ENCODE peak calls at places on chromosomes 2 and 18, in four cellular contexts. O is pancreas; M is CD8-positive, alpha-beta T cell; D is IMR-90. S is an unnamed sample.

GRCh38 chr2:171598713-171599319 is 76.5 kb downstream of the CYBRD1 start:
- DNase-seq in M (peak; percentile 52), D (peak; percentile 77), O (peak; percentile 44), S (peak; percentile 63)

GRCh38 chr2:67782443-67782842 is 280.4 kb downstream of the C1D start:
- DNase-seq in O (no peak), M (no peak), D (peak; percentile 45), S (peak; percentile 1)

GRCh38 chr18:13517369-13517768 is 209.0 kb downstream of the FAM210A start:
- DNase-seq in M (no peak), D (no peak), O (no peak), S (no peak)

GRCh38 chr2:185381631-185382030 is 357.0 kb upstream of the FSIP2 start:
- DNase-seq in M (no peak), D (no peak), O (no peak), S (no peak)

GRCh38 chr2:192049362-192049761 is 145.4 kb downstream of the TMEFF2 start:
- DNase-seq in M (no peak), O (no peak), D (no peak), S (no peak)

GRCh38 chr2:30691948-30692828 is 115.1 kb downstream of the CAPN13 start:
- DNase-seq in O (no peak), D (peak; percentile 37), M (peak; percentile 42), S (no peak)

GRCh38 chr2:113050921-113051895 is 1.5 kb downstream of the IL36B start:
- DNase-seq in O (no peak), D (no peak), M (no peak), S (no peak)

GRCh38 chr18:53702480-53702879 is 522.0 kb downstream of the MBD2 start:
- DNase-seq in M (no peak), D (no peak), O (no peak), S (no peak)

GRCh38 chr2:38394903-38395341 is 17.8 kb upstream of the ATL2 start:
- DNase-seq in M (no peak), O (no peak), D (no peak), S (no peak)

GRCh38 chr18:10461989-10462388 is 7.6 kb downstream of the APCDD1 start:
- DNase-seq in D (no peak), O (no peak), M (no peak), S (no peak)

GRCh38 chr2:180240774-180241173 is 233.7 kb upstream of the CWC22 start:
- DNase-seq in M (no peak), D (peak; percentile 22), O (no peak), S (no peak)

GRCh38 chr2:9408641-9409151 is 14.6 kb downstream of the ITGB1BP1 start:
- DNase-seq in D (no peak), O (no peak), M (peak; percentile 19), S (no peak)

GRCh38 chr2:182038579-182038978 is 52.9 kb downstream of the PPP1R1C start:
- DNase-seq in D (peak; percentile 80), O (no peak), M (no peak), S (no peak)

GRCh38 chr2:186702499-186702898 is 8.6 kb downstream of the FAM171B start:
- DNase-seq in M (no peak), D (no peak), O (no peak), S (no peak)

GRCh38 chr2:70939847-70940580 is 4.3 kb downstream of the ATP6V1B1 start:
- DNase-seq in M (no peak), O (no peak), D (no peak), S (no peak)

GRCh38 chr2:207847807-207848544 is 78.3 kb upstream of the FZD5 start:
- DNase-seq in O (peak; percentile 72), M (no peak), D (peak; percentile 32), S (no peak)

GRCh38 chr2:198916548-198916947 is 541.2 kb downstream of the SATB2 start:
- DNase-seq in D (no peak), M (no peak), O (no peak), S (no peak)

GRCh38 chr2:187580462-187581124 is 26.4 kb upstream of the TFPI start:
- DNase-seq in O (no peak), M (no peak), D (peak; percentile 85), S (no peak)

GRCh38 chr2:238489431-238489830 is 62.7 kb downstream of the ASB1 start:
- DNase-seq in D (no peak), O (no peak), M (no peak), S (no peak)

GRCh38 chr2:157790780-157791179 is 85.3 kb downstream of the ACVR1 start:
- DNase-seq in D (no peak), O (no peak), M (no peak), S (no peak)

GRCh38 chr2:133293544-133294270 is 274.6 kb downstream of the NCKAP5 start:
- DNase-seq in M (no peak), D (peak; percentile 82), O (no peak), S (no peak)

GRCh38 chr2:111161971-111162370 is 41.3 kb downstream of the BCL2L11 start:
- DNase-seq in O (peak; percentile 81), M (no peak), D (no peak), S (no peak)

GRCh38 chr2:18378020-18378653 is 182.3 kb downstream of the RDH14 start:
- DNase-seq in M (no peak), D (peak; percentile 49), O (peak; percentile 41), S (peak; percentile 28)

GRCh38 chr2:124269348-124269747 is 244.3 kb downstream of the CNTNAP5 start:
- DNase-seq in O (no peak), M (no peak), D (no peak), S (no peak)

GRCh38 chr18:60740313-60740712 is 367.7 kb upstream of the MC4R start:
- DNase-seq in O (no peak), D (no peak), M (no peak), S (no peak)

GRCh38 chr2:170222298-170222697 is 44.4 kb downstream of the MYO3B start:
- DNase-seq in O (no peak), D (peak; percentile 43), M (no peak), S (no peak)

GRCh38 chr2:10931710-10932255 is 20.0 kb downstream of the KCNF1 start:
- DNase-seq in M (no peak), O (no peak), D (peak; percentile 92), S (peak; percentile 87)

GRCh38 chr2:207719008-207719407 is 7.6 kb downstream of the CCNYL1 start:
- DNase-seq in M (no peak), O (no peak), D (no peak), S (no peak)

GRCh38 chr18:48490641-48491040 is 48.2 kb upstream of the CTIF start:
- DNase-seq in M (no peak), O (no peak), D (no peak), S (no peak)

GRCh38 chr2:9984217-9984739 is 32.8 kb downstream of the GRHL1 start:
- DNase-seq in O (no peak), D (peak; percentile 48), M (no peak), S (no peak)

GRCh38 chr18:56189615-56190014 is 448.8 kb downstream of the TXNL1 start:
- DNase-seq in O (no peak), D (no peak), M (no peak), S (no peak)

GRCh38 chr18:43393174-43393573 is 115.9 kb upstream of the SYT4 start:
- DNase-seq in O (no peak), M (no peak), D (no peak), S (no peak)

GRCh38 chr18:13501896-13502295 is 224.5 kb downstream of the FAM210A start:
- DNase-seq in D (no peak), M (no peak), O (no peak), S (no peak)

GRCh38 chr18:32321826-32322225 is 132.0 kb downstream of the MEP1B start:
- DNase-seq in D (no peak), M (no peak), O (no peak), S (no peak)

GRCh38 chr18:57352761-57353136 is 392 bp downstream of the ST8SIA3 start:
- DNase-seq in D (no peak), O (no peak), M (no peak), S (no peak)

GRCh38 chr18:57352271-57352701 is at the start of gene ST8SIA3:
- DNase-seq in O (no peak), M (no peak), D (no peak), S (no peak)

GRCh38 chr18:57353940-57354461 is 1.6 kb downstream of the ST8SIA3 start:
- DNase-seq in O (peak; percentile 59), M (no peak), D (peak; percentile 17), S (peak; percentile 55)

GRCh38 chr18:57347784-57348183 is 4.6 kb upstream of the ST8SIA3 start:
- DNase-seq in D (no peak), O (no peak), M (no peak), S (no peak)

GRCh38 chr18:57353137-57353939 is 981 bp downstream of the ST8SIA3 start:
- DNase-seq in D (no peak), M (no peak), O (peak; percentile 33), S (no peak)
- H3K4me3 ChIP-seq in D (no peak overlapping the region), M (no peak overlapping the region), O (no peak overlapping the region), S (no peak overlapping the region)

DNA sequence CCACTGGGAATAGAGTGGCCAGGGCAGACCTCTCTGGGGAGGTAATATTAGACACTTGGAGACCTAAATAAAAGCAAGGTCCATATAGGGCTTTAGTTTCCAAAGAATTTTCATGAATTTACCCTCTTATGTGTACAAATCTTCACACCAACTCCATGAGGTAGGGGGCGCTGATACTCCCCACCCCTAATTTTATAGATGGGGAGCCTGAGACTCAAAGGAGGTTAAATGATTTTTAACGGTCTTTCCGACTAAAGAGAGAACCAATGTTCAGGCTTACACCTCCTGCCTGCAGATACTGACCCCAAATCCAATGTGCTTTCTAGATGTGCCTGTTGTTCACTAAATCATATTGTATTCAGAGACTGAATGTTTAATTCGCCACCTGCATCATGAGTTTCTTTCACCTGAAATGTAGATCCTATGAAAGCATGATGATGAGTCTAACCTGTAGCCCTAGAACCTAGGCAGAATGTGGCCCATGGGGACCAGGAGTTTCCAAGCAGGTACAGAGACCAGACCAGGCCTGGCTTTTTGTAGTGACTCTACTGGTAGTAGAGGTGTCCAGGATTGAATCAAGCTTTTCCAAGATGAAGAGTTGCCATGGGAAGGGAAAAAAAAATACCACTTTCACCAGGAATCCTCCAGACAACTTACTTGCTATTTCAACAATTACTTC is 16.8 kb upstream of the PAX3 start:
- DNase-seq in M (no peak), O (no peak), D (no peak), S (no peak)
- TF ChIP-seq CTCF in M (no peak), O (no peak), D (no peak), S (no peak)

DNA sequence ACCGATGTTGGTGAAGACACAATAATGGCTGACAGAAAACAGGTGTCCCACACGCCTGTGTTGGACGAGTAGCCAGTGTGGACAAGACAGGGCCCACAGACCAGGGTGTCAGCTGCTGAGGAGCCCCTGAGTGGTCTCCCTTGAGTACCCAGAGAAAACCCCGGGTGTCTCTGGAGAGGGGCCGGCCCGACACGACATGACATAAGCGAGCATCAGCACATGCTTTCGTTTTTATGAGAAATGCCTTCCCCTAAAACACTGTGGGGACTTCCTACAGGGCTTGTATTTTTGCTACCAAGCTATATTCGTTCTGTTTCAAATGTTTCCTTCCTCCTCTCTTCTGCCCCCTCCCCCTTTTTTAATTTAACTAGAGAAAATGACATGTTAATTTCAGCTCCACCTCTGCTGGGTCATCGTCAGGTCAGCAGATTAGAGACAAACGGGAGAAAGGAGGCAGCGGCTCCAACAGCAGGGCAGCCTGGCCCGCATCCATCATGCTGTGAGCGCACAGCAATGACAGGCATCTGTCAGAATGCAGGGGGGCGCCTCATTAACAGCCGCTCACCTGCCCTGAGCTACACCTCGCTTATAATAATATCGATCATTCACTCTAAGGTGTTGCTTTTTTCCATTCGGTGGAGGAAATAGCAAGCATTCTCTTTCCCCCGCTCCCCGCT is 286.3 kb downstream of the ZNF516 start:
- DNase-seq in M (no peak), D (no peak), O (no peak), S (no peak)
- H3K4me3 ChIP-seq in M (no peak overlapping the region), D (no peak overlapping the region), O (no peak overlapping the region), S (no peak overlapping the region)

DNA sequence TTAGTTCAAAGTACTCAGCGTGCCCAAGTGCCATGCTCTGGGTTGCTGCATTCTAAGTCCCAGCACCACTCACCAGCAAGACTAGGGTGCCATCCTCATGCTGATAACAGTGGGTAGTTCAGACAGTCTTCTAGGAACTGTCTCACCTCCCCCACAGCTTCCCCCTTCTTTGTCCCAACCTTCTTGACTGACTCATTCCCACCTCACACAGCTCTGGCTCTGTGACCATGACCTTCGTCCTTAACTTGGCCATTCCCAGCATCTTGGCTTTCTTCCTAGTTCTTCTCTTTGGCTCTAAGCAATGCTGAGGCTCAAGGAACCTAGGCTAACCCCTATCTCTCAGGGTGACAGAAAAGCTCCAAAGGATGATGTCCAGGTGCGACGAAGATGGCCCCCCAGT is 20.0 kb upstream of the CXCR4 start:
- DNase-seq in M (peak; percentile 45), O (no peak), D (no peak), S (peak; percentile 78)
- TF ChIP-seq CTCF in M (no peak), O (no peak), D (no peak), S (no peak)

S was measured in adrenal gland.